ENCODE peak calls at places on chromosomes 4 and X, in six cellular contexts. Z is IMR-90, G is H54, B is transverse colon, S is A549, L is stomach. V is an unnamed sample.

GRCh38 chr4:180710643-180711337 is 1532.4 kb upstream of the TENM3 start:
- DNase-seq in Z (peak; percentile 52), G (no peak), B (no peak), S (no peak), L (no peak), V (no peak)

GRCh38 chr4:150209140-150209829 is 131.0 kb downstream of the DCLK2 start:
- DNase-seq in Z (peak; percentile 71), G (no peak), B (peak; percentile 69), S (peak; percentile 69), L (peak; percentile 59), V (peak; percentile 65)

GRCh38 chr4:8913858-8914460 is 42.3 kb upstream of the HMX1 start:
- DNase-seq in Z (no peak), G (no peak), B (no peak), S (no peak), L (no peak), V (no peak)

GRCh38 chr4:92346289-92346688 is 42.5 kb downstream of the GRID2 start:
- DNase-seq in Z (no peak), G (no peak), B (no peak), S (no peak), L (no peak), V (no peak)

GRCh38 chr4:156374069-156374468 is 420.4 kb upstream of the CTSO start:
- DNase-seq in Z (no peak), G (no peak), B (no peak), S (no peak), L (no peak), V (no peak)

GRCh38 chrX:118627084-118627758 is 100.2 kb upstream of the IL13RA1 start:
- DNase-seq in Z (no peak), G (no peak), B (no peak), S (peak; percentile 22), L (no peak), V (no peak)

GRCh38 chrX:17022205-17022604 is 75.7 kb downstream of the REPS2 start:
- DNase-seq in Z (peak; percentile 35), G (no peak), B (no peak), S (no peak), L (no peak), V (no peak)

GRCh38 chrX:99722094-99722493 is 688.0 kb downstream of the PCDH19 start:
- DNase-seq in Z (no peak), G (no peak), B (no peak), S (no peak), L (no peak), V (no peak)

GRCh38 chr4:117134386-117134785 is 49.0 kb upstream of the TRAM1L1 start:
- DNase-seq in Z (peak; percentile 84), G (peak; percentile 1), B (no peak), S (peak; percentile 36), L (no peak), V (no peak)

GRCh38 chrX:130716822-130717405 is 186.1 kb downstream of the ENOX2 start:
- DNase-seq in Z (no peak), G (no peak), B (no peak), S (no peak), L (no peak), V (no peak)

GRCh38 chrX:24479924-24480722 is 15.0 kb downstream of the PDK3 start:
- DNase-seq in Z (peak; percentile 3), G (no peak), B (peak; percentile 74), S (no peak), L (no peak), V (no peak)

GRCh38 chr4:19756661-19757060 is 495.0 kb upstream of the SLIT2 start:
- DNase-seq in Z (no peak), G (no peak), B (no peak), S (no peak), L (no peak), V (no peak)

GRCh38 chr4:94453534-94453963 is 1.8 kb downstream of the PDLIM5 start:
- DNase-seq in Z (no peak), G (no peak), B (no peak), S (no peak), L (no peak), V (no peak)

GRCh38 chr4:94452476-94453300 is 946 bp downstream of the PDLIM5 start:
- DNase-seq in Z (peak; percentile 82), G (no peak), B (peak; percentile 92), S (peak; percentile 76), L (peak; percentile 83), V (peak; percentile 72)

GRCh38 chr4:94451051-94451404 is 714 bp upstream of the PDLIM5 start:
- DNase-seq in Z (no peak), G (no peak), B (no peak), S (no peak), L (no peak), V (no peak)

GRCh38 chr4:94454405-94454804 is 2.7 kb downstream of the PDLIM5 start:
- DNase-seq in Z (peak; percentile 15), G (no peak), B (no peak), S (no peak), L (no peak), V (no peak)

DNA sequence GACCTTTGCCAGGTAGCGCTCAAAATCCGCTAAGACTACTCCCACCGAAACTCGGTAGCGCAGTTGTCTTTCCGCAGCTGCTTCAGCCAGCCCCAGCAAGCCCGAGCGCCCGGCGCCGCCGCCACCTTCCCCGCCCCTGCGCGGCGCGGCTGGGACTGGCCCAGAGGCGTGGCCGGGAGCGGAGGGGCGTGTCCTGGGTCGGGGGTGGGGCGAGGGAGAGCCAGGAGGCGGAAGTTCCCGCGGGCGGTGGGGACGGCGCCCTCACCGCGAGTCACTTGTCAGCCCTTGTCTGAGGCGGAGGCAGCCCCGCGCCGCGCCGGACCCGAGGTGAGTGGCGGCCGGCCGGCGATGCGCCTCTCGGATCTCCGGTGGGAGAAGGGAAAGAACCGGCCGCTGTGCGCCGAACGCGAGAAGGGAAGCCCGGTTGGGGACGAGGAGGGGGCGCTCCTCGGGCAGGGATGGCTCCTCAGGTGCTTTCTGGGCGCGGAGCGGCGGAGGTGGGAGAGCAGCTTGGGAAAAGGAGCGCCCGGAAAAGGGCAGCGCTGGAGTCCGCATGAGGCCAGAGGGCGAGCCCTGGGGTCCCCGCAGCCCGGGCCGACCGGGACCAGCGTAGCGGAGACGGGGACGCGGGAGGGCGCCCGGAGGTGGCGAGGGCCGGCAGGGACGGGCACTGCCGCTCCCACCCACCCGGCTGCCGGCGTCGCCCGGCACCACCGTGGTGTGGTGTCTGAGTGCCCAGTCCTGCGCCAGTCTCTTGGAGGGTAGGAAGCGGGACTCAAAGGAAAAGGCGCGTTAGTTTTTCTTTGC is at the start of gene PDLIM5:
- DNase-seq in Z (peak; percentile 84), G (peak; percentile 58), B (peak; percentile 93), S (peak; percentile 89), L (peak; percentile 93), V (peak; percentile 90)
- TF ChIP-seq POLR2A in Z (peak; percentile 96), G (peak; percentile 89), B (peak; percentile 99), S (peak; percentile 81), L (no peak), V (peak; percentile 95)

GRCh38 chrX:316351-317325 is 2.0 kb downstream of the GTPBP6 start:
- DNase-seq in Z (no peak), G (no peak), B (peak; percentile 19), S (no peak), L (no peak), V (peak; percentile 56)

GRCh38 chrX:317424-318067 is 1.1 kb downstream of the GTPBP6 start:
- DNase-seq in Z (no peak), G (no peak), B (no peak), S (no peak), L (no peak), V (no peak)

GRCh38 chrX:319579-320125 is 1.1 kb upstream of the GTPBP6 start:
- DNase-seq in Z (no peak), G (no peak), B (peak; percentile 35), S (no peak), L (no peak), V (peak; percentile 69)

GRCh38 chrX:318739-319578 is at the start of gene GTPBP6:
- DNase-seq in Z (peak; percentile 100), G (peak; percentile 88), B (peak; percentile 100), S (peak; percentile 100), L (peak; percentile 99), V (peak; percentile 100)

DNA sequence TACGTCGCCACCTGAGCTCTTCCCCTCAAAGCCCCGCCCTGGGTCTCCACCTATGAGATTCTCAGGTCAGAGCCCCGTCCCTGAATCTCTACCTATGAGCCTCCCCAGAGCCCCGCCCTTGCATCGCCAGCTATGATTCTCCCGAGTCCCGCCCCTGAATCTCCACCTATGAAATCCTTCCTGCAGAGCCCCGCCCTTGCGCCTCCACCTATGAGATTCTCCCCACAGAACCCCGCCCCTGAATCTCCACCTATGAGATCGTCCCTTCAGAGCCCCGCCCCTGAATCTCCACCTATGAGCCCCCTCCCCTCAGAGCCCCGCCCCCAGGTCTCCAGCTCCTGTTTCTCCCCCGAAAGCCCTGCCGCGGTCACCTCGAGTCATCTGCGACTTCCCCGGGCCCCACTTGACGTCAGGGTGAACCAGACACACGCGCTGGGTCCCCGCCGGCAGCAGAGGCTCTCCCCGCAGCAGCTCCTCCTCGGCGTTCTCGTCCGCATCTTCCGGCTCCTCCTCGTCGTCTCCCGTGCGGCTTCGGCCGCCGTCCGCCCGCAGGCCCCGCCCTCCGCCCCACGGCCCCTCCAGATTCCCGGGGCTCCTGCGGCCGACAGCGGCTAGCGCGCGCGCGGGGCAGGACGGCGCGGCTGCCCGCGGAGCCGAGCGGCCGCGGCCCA is 393 bp downstream of the GTPBP6 start:
- DNase-seq in Z (peak; percentile 97), G (peak; percentile 78), B (peak; percentile 99), S (peak; percentile 99), L (peak; percentile 99), V (peak; percentile 98)
- TF ChIP-seq POLR2A in Z (peak; percentile 77), G (no peak), B (peak; percentile 82), S (no peak), L (no peak), V (peak; percentile 70)

DNA sequence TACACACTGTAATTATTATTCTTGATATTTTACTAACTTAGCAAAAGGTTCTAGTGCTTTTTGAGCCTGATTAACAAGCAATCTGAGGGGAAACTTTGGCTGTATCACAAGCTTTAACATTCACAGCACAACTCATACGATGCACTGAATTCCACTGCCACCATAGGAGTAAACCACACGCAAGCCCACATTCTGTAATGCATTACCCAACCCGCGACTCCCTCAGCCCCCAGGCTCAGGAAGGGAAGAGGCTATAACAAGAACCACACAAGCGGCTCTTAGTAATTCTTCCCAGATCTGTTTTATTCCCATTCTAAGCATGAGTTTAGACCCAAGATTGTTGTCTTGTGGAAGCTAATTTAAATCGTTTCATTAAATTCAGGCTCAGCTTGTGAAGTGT is 138.5 kb upstream of the TBL1X start:
- DNase-seq in Z (no peak), G (no peak), B (no peak), S (no peak), L (no peak), V (no peak)
- TF ChIP-seq POLR2A in Z (no peak), G (no peak), B (no peak), S (no peak), L (no peak), V (no peak)

DNA sequence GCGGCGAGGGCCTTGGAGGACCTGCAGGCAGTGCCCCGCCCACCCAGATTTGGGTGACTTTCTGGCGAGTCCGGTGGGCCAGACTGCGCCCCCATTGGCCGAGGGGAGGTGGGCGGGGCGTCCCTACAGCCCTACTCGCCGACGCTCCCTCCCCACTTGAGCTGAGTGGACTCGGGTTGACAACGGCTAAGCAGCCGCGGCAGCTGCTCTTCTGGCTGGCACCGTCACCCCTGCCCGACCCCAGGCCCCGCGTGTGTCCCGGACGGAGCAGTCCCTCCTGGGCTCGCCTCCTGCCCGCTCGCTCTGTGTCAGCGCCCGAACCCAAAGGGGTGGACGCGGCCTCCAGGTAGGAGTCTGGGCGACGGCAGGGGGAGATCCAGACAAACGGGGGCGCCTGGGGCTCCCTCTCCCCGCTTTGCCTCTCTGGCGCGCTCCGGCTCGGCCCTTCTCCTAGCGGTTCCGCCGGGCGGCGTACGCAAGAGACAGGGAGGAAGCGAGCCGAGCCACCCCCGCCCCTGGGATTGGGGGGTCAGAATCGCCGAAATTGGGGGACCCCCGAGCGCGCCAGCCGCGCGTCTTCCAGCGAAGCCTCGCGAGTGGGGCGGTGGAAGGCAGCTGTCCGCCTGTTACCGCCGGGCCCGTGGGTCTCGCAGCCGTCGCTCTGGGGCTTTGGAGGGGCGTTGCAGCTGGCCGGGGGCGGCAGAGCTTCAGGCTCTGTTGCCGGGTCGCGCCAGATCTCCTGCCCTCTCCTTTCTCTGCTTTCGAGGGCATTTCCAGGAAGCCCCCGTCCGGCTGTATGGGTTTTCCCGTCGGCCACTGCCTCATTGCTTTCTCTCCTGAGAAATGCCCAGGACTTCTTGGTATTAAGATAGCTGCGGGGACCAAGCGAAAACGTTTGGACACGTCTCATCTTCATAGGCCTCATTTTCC is 46.3 kb downstream of the STARD8 start:
- DNase-seq in Z (peak; percentile 50), G (peak; percentile 57), B (peak; percentile 69), S (no peak), L (peak; percentile 56), V (peak; percentile 81)
- TF ChIP-seq POLR2A in Z (peak; percentile 51), G (peak; percentile 63), B (peak; percentile 47), S (no peak), L (no peak), V (peak; percentile 16)

V was measured in ovary.